ENCODE peak calls at places on chromosomes 11 and 22, in five cellular contexts. One of them, this sample, is unnamed.

GRCh38 chr11:1873048-1873812 is 18.5 kb downstream of the PRR33 start:
- DNase-seq in T-cell: no peak
- DNase-seq in nucleus accumbens: no peak
- DNase-seq in Peyer's patch: no peak
- DNase-seq in heart right ventricle: peak
- DNase-seq in this sample: no peak

GRCh38 chr22:49959782-49960158 is 802 bp upstream of the PIM3 start:
- DNase-seq in Peyer's patch: no peak
- DNase-seq in heart right ventricle: peak
- DNase-seq in T-cell: no peak
- DNase-seq in nucleus accumbens: no peak
- DNase-seq in this sample: peak

GRCh38 chr11:86069408-86070086 is 663 bp upstream of the PICALM start:
- DNase-seq in Peyer's patch: peak
- DNase-seq in nucleus accumbens: no peak
- DNase-seq in heart right ventricle: no peak
- DNase-seq in T-cell: no peak
- DNase-seq in this sample: peak

GRCh38 chr22:43305806-43306205 is 37.4 kb downstream of the SCUBE1 start:
- DNase-seq in heart right ventricle: peak
- DNase-seq in Peyer's patch: no peak
- DNase-seq in T-cell: no peak
- DNase-seq in nucleus accumbens: no peak
- DNase-seq in this sample: no peak

GRCh38 chr11:10800292-10800691 is 8.4 kb downstream of the EIF4G2 start:
- DNase-seq in T-cell: no peak
- DNase-seq in nucleus accumbens: no peak
- DNase-seq in Peyer's patch: no peak
- DNase-seq in heart right ventricle: no peak
- DNase-seq in this sample: no peak

GRCh38 chr11:44927174-44927661 is 23.5 kb downstream of the TP53I11 start:
- DNase-seq in heart right ventricle: peak
- DNase-seq in nucleus accumbens: peak
- DNase-seq in Peyer's patch: peak
- DNase-seq in T-cell: no peak
- DNase-seq in this sample: peak

GRCh38 chr11:95264881-95265280 is 33.9 kb upstream of the SESN3 start:
- DNase-seq in nucleus accumbens: no peak
- DNase-seq in T-cell: no peak
- DNase-seq in heart right ventricle: no peak
- DNase-seq in Peyer's patch: no peak
- DNase-seq in this sample: no peak

GRCh38 chr22:29870574-29870973 is 12.4 kb upstream of the MTMR3 start:
- DNase-seq in nucleus accumbens: no peak
- DNase-seq in T-cell: no peak
- DNase-seq in Peyer's patch: no peak
- DNase-seq in heart right ventricle: no peak
- DNase-seq in this sample: peak

GRCh38 chr11:1851437-1852180 is 1.3 kb upstream of the LSP1 start:
- DNase-seq in Peyer's patch: no peak
- DNase-seq in nucleus accumbens: no peak
- DNase-seq in heart right ventricle: no peak
- DNase-seq in T-cell: no peak
- DNase-seq in this sample: no peak

GRCh38 chr11:119666463-119667131 is 62.4 kb downstream of the NECTIN1 start:
- DNase-seq in nucleus accumbens: peak
- DNase-seq in heart right ventricle: peak
- DNase-seq in T-cell: peak
- DNase-seq in Peyer's patch: peak
- DNase-seq in this sample: peak

This sample was measured in kidney tubule cell.